ENCODE peak calls at places on chromosomes 5 and 9, in four cellular contexts. V is HCT116; U is CD4-positive, CD25-positive, alpha-beta regulatory T cell; E is PC-9. O is an unnamed sample. For H3K36me3, the result is how much of the 10 kb centered on the place peaks cover.

GRCh38 chr9:103139891-103140290 is 144.8 kb downstream of the CYLC2 start:
- DNase-seq in V (no peak), U (no peak), E (no peak), O (no peak)

GRCh38 chr5:180613188-180613587 is 21.9 kb upstream of the SCGB3A1 start:
- DNase-seq in V (no peak), U (no peak), E (no peak), O (no peak)

GRCh38 chr5:59810041-59810440 is 83.5 kb downstream of the PDE4D start:
- DNase-seq in V (peak), U (peak), E (no peak), O (peak)

GRCh38 chr5:78677777-78678668 is 29.5 kb upstream of the LHFPL2 start:
- DNase-seq in V (peak), U (no peak), E (peak), O (peak)

GRCh38 chr5:138054863-138055558 is 22.1 kb upstream of the FAM13B start:
- DNase-seq in V (no peak), U (no peak), E (no peak), O (no peak)

GRCh38 chr9:117649126-117649525 is 55.1 kb upstream of the TLR4 start:
- DNase-seq in V (no peak), U (no peak), E (no peak), O (no peak)

GRCh38 chr9:125878241-125878640 is 131.1 kb downstream of the PBX3 start:
- DNase-seq in V (no peak), U (no peak), E (no peak), O (no peak)

GRCh38 chr5:170382790-170383189 is 6.4 kb downstream of the KCNMB1 start:
- DNase-seq in V (no peak), U (no peak), E (no peak), O (no peak)

GRCh38 chr9:5817776-5818336 is 15.1 kb downstream of the ERMP1 start:
- DNase-seq in V (peak), U (no peak), E (peak), O (no peak)

GRCh38 chr5:101991486-101991885 is 304.6 kb downstream of the SLCO4C1 start:
- DNase-seq in V (no peak), U (no peak), E (no peak), O (no peak)

GRCh38 chr5:9655641-9656040 is 25.5 kb upstream of the TAS2R1 start:
- DNase-seq in V (no peak), U (no peak), E (no peak), O (no peak)
- H3K36me3 ChIP-seq in V (under half), U (under half), E (under half), O (under half)

DNA sequence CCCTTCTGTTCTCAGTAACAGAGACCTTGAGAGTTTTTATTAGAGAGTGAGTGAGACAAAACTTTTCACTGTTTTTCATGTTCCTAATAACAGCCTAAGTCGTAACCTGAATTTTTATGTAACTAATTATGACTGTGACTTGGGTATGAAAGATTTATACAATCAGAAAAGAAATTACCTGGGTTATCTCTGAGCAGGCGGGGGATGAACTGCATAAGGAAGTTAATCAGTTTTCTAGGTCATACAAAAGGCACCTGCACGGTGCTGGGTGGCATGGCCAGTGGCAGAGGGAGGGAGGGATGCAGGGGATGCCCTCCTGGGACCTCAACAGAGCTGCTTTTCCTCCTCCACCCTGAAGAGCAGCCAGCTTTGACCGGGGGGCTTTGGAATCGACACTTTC is 219.8 kb downstream of the HSPA4 start:
- DNase-seq in V (no peak), U (no peak), E (no peak), O (no peak)
- H3K27ac ChIP-seq in V (no peak), U (no peak), E (no peak), O (no peak)

GRCh38 chr9:92295827-92296258 is 2.3 kb upstream of the IARS1 start:
- DNase-seq in V (no peak), U (no peak), E (no peak), O (no peak)

GRCh38 chr9:92293452-92294296 is at the start of gene IARS1:
- DNase-seq in V (peak), U (peak), E (peak), O (peak)

GRCh38 chr9:92293075-92293354 is 482 bp downstream of the IARS1 start:
- DNase-seq in V (no peak), U (no peak), E (no peak), O (no peak)

GRCh38 chr9:92295240-92295790 is 1.8 kb upstream of the IARS1 start:
- DNase-seq in V (no peak), U (no peak), E (no peak), O (no peak)

GRCh38 chr9:92294297-92294676 is 790 bp upstream of the IARS1 start:
- DNase-seq in V (no peak), U (peak), E (no peak), O (peak)
- H3K36me3 ChIP-seq in V (under half), U (under half), E (half or more), O (under half)

GRCh38 chr5:36156619-36157018 is 4.7 kb downstream of the SKP2 start:
- DNase-seq in V (no peak), U (no peak), E (no peak), O (no peak)
- H3K27ac ChIP-seq in V (no peak), U (no peak), E (no peak), O (peak)

GRCh38 chr5:168002116-168002515 is 289.3 kb upstream of the WWC1 start:
- DNase-seq in V (no peak), U (no peak), E (no peak), O (no peak)
- H3K36me3 ChIP-seq in V (under half), U (under half), E (under half), O (under half)